ENCODE peak calls at places on chromosome 16, in four cellular contexts. M is dorsolateral prefrontal cortex, U is prostate gland, R is fibroblast of lung. Z is an unnamed sample. For H3K27me3, the result is how much of the 10 kb centered on the place peaks cover.

GRCh38 chr16:51753382-51753781 is 602.3 kb upstream of the SALL1 start:
- DNase-seq in M (no peak), U (no peak), R (no peak), Z (no peak)

GRCh38 chr16:87812200-87812656 is 46.4 kb upstream of the KLHDC4 start:
- DNase-seq in M (no peak), U (no peak), R (no peak), Z (no peak)

GRCh38 chr16:31354394-31355291 is at the start of gene ITGAX:
- DNase-seq in M (peak), U (no peak), R (peak), Z (no peak)

GRCh38 chr16:49560018-49560830 is 186.6 kb downstream of the C16orf78 start:
- DNase-seq in M (no peak), U (no peak), R (peak), Z (no peak)

GRCh38 chr16:82043680-82044584 is 8.9 kb downstream of the HSD17B2 start:
- DNase-seq in M (no peak), U (no peak), R (peak), Z (no peak)

GRCh38 chr16:84383106-84383505 is 14.8 kb downstream of the ATP2C2 start:
- DNase-seq in M (no peak), U (no peak), R (no peak), Z (no peak)

GRCh38 chr16:19135896-19136438 is 22.2 kb downstream of the ITPRIPL2 start:
- DNase-seq in M (no peak), U (peak), R (peak), Z (no peak)

GRCh38 chr16:17409894-17410293 is 60.9 kb downstream of the XYLT1 start:
- DNase-seq in M (peak), U (no peak), R (no peak), Z (no peak)

GRCh38 chr16:53099318-53100130 is 44.7 kb downstream of the CHD9 start:
- DNase-seq in M (peak), U (peak), R (peak), Z (peak)

GRCh38 chr16:84532299-84532724 is 27.9 kb upstream of the MEAK7 start:
- DNase-seq in M (no peak), U (peak), R (peak), Z (no peak)

GRCh38 chr16:66135376-66135775 is 231.1 kb upstream of the CDH5 start:
- DNase-seq in M (no peak), U (no peak), R (no peak), Z (no peak)

GRCh38 chr16:57994778-57995177 is 5.7 kb downstream of the ZNF319 start:
- DNase-seq in M (no peak), U (no peak), R (peak), Z (no peak)

GRCh38 chr16:75264531-75264998 is 13.1 kb upstream of the BCAR1 start:
- DNase-seq in M (peak), U (no peak), R (peak), Z (no peak)

GRCh38 chr16:12431547-12431946 is 372.1 kb downstream of the CPPED1 start:
- DNase-seq in M (no peak), U (no peak), R (no peak), Z (no peak)

GRCh38 chr16:84143081-84143480 is 1.9 kb downstream of the HSDL1 start:
- DNase-seq in M (no peak), U (no peak), R (no peak), Z (no peak)

GRCh38 chr16:762595-763268 is 2.2 kb downstream of the MSLN start:
- DNase-seq in M (no peak), U (no peak), R (no peak), Z (no peak)
- H3K27me3 ChIP-seq in M (under half), U (under half), R (under half), Z (under half)

DNA sequence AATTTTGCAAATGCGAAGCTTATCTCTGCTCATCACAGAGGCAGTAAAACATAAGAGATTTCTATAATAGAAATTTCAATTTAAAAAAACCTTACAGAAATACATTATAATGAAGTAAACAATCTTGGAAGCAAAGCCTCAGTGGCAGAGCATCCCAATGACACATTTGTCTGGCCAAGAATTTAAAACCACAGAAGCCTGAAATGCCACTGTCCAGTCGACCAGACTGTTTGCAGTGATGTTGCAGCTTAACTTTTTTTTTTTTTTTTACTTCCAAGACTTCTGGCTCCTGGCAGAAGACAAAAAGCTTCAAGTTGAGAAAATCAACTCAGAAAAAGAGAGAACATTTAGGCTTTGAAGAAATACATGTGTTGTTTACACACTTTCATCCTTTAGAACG is 205.6 kb upstream of the MON1B start:
- DNase-seq in M (no peak), U (no peak), R (no peak), Z (no peak)
- H3K27me3 ChIP-seq in M (under half), U (under half), R (under half), Z (under half)

DNA sequence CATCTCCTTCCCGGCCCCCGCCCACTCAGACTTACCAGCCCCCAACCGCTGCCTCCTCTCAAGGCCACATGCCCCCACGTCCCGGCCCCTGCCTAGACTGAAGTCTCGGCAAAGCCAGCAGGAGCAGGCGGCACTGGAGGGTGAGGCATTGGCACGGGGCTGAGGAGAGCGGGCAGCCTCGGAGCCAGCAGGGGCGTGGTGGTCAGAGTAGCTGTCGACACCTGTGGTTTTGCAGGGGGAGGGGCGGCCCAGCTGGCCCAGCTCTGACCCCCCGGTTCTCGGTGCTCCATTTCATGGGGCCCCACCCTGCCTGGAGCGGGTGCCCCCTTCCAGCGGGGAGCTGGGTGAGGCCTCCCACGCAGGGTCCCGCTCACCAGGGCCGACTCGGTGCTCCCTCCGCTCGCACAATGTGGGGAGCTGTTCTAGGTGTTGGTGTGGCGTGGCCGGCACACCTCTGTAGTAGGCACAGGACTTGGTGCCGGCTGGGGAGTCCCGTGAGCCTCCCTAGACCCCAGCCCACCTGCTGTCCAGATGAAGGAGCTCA is 4.7 kb downstream of the CDH15 start:
- DNase-seq in M (no peak), U (no peak), R (no peak), Z (no peak)
- H3K27me3 ChIP-seq in M (under half), U (under half), R (under half), Z (under half)

DNA sequence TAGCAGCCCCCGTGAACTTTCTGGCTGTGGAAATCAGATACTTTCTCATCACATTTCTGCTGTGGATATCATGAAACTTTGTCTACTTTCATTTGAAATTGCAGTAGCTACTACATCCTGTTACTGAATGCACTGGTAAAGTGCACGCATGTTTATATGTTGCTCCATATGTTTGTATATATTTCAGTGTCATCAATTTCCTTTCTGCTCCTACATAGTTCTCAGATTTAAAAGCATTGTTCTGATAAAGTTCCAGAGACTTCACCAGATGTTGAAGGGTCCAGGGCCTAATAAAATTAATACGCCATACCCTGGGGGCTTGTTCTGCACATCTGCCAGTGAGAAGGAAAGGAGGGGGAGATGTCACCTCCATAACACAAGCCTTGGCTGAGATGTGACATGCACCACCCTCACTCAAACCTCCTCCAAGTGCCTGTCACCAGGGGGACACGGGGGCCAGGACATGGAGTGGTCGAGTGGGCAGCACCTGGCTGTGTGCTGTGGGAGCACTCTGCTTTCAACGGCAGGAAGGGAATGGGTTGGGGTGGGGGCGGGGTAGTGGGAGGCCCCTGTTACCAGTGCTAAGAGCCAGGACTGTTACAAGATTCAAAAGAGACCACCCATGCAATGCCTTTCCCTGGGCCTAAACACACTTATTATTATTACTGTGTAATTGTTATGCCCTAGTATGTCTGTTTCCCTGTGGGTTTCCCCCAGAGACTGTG is 193.3 kb downstream of the FOXL1 start:
- DNase-seq in M (no peak), U (no peak), R (no peak), Z (no peak)
- H3K27me3 ChIP-seq in M (under half), U (under half), R (under half), Z (under half)

GRCh38 chr16:67164599-67165061 is at the start of gene HSF4:
- DNase-seq in M (no peak), U (peak), R (peak), Z (no peak)
- H3K27me3 ChIP-seq in M (under half), U (under half), R (under half), Z (under half)

GRCh38 chr16:2821483-2822157 is 4.6 kb downstream of the PRSS21 start:
- DNase-seq in M (no peak), U (no peak), R (no peak), Z (no peak)
- H3K27me3 ChIP-seq in M (under half), U (under half), R (under half), Z (under half)

Z was measured in CD4-positive, CD25-positive, alpha-beta regulatory T cell.